ENCODE peak calls at places on chromosomes 4 and X, in ten cellular contexts. L is left ventricle myocardium superior; U is GM18507; J is AG09319; G is stimulated activated CD8-positive, alpha-beta memory T cell treated with anti-CD3 and anti-CD28 coated beads, Interleukin-4, amount 100 ng/mL, for 48 hours; V is EL; C is immature natural killer cell; A is bronchial epithelial cell; X is GM04504; R is stomach. E is an unnamed sample.

GRCh38 chr4:99473131-99473530 is 37.7 kb upstream of the C4orf17 start:
- DNase-seq in J (no peak), C (no peak), U (no peak), X (peak), L (no peak), A (no peak), R (no peak), G (no peak), V (no peak), E (no peak)

GRCh38 chr4:7781361-7781760 is 158.3 kb downstream of the AFAP1 start:
- DNase-seq in G (no peak), C (no peak), R (no peak), J (no peak), A (no peak), U (no peak), L (no peak), V (peak), X (peak), E (no peak)

GRCh38 chr4:98491862-98492554 is 166.4 kb downstream of the TSPAN5 start:
- DNase-seq in U (no peak), G (no peak), R (no peak), A (no peak), V (peak), X (no peak), J (no peak), L (no peak), C (no peak), E (no peak)

GRCh38 chrX:102745513-102746133 is 25.1 kb downstream of the GPRASP3 start:
- DNase-seq in A (no peak), U (no peak), C (no peak), V (no peak), L (no peak), G (peak), J (no peak), X (no peak), R (no peak), E (no peak)

GRCh38 chr4:118557298-118557851 is 127.8 kb upstream of the METTL14 start:
- DNase-seq in V (peak), U (no peak), G (no peak), R (no peak), A (peak), X (peak), L (no peak), J (no peak), C (no peak), E (no peak)

GRCh38 chr4:2910409-2910808 is 52.8 kb downstream of the NOP14 start:
- DNase-seq in X (no peak), U (no peak), G (no peak), R (no peak), L (no peak), A (no peak), J (no peak), C (no peak), V (no peak), E (no peak)

GRCh38 chr4:38967260-38968095 is 64.7 kb downstream of the TMEM156 start:
- DNase-seq in J (peak), X (peak), R (no peak), L (no peak), A (peak), G (no peak), C (no peak), V (peak), U (no peak), E (no peak)

GRCh38 chr4:3724319-3725231 is 41.6 kb upstream of the ADRA2C start:
- DNase-seq in A (no peak), R (no peak), X (no peak), C (no peak), U (no peak), G (no peak), V (no peak), J (no peak), L (no peak), E (no peak)

GRCh38 chrX:108447303-108447702 is 7.7 kb downstream of the COL4A5 start:
- DNase-seq in L (no peak), C (no peak), A (peak), X (no peak), R (no peak), J (no peak), G (no peak), V (peak), U (no peak), E (no peak)

GRCh38 chrX:143768976-143769375 is 48.4 kb upstream of the SPANXN2 start:
- DNase-seq in J (no peak), L (no peak), V (no peak), R (no peak), A (peak), X (no peak), U (no peak), G (no peak), C (no peak), E (no peak)

GRCh38 chrX:79366888-79367749 is at the start of gene ITM2A:
- DNase-seq in C (peak), R (peak), G (peak), L (peak), V (no peak), X (no peak), J (no peak), A (no peak), U (no peak), E (no peak)

GRCh38 chrX:46130246-46130645 is 415.0 kb downstream of the ZNF674 start:
- DNase-seq in U (no peak), C (no peak), R (no peak), G (no peak), L (no peak), J (no peak), X (no peak), V (no peak), A (no peak), E (no peak)

GRCh38 chrX:112513154-112513553 is 166.6 kb downstream of the LHFPL1 start:
- DNase-seq in A (peak), R (no peak), J (peak), V (no peak), C (no peak), G (no peak), U (no peak), L (no peak), X (peak), E (no peak)

GRCh38 chr4:53763813-53764597 is 172.7 kb upstream of the LNX1 start:
- DNase-seq in X (peak), G (no peak), U (no peak), C (no peak), R (no peak), L (no peak), A (peak), V (peak), J (peak), E (no peak)

GRCh38 chr4:161148051-161148450 is 1015.7 kb downstream of the FSTL5 start:
- DNase-seq in A (no peak), X (no peak), J (no peak), C (no peak), G (no peak), U (no peak), L (no peak), V (no peak), R (no peak), E (no peak)

GRCh38 chr4:88735554-88735953 is 37.9 kb upstream of the NAP1L5 start:
- DNase-seq in A (no peak), R (no peak), J (no peak), G (no peak), U (no peak), V (no peak), C (no peak), L (no peak), X (no peak), E (no peak)

GRCh38 chr4:110793890-110794588 is 171.2 kb upstream of the PITX2 start:
- DNase-seq in U (no peak), V (no peak), R (no peak), C (no peak), A (no peak), X (no peak), J (no peak), L (no peak), G (no peak), E (no peak)

GRCh38 chr4:162497564-162498167 is 333.9 kb upstream of the FSTL5 start:
- DNase-seq in U (no peak), R (no peak), L (no peak), V (peak), G (no peak), X (peak), J (peak), A (peak), C (no peak), E (peak)

GRCh38 chr4:77240469-77241066 is 83.6 kb downstream of the CCNG2 start:
- DNase-seq in G (peak), L (peak), V (peak), U (peak), J (peak), A (peak), R (peak), X (peak), C (peak), E (peak)

E was measured in GM12864.